ENCODE peak calls at places on chromosomes 16 and 17, in seven cellular contexts. O is NB4; B is activated B cell treated with CpG ODN at 0.5 μM for 24 hours; P is astrocyte of the spinal cord; K is GM23338; Q is fibroblast of pulmonary artery; R is CD8-positive, alpha-beta T cell. V is an unnamed sample.

GRCh38 chr17:10699861-10700260 is 2.5 kb downstream of the ADPRM start:
- DNase-seq in R (no peak), K (no peak), B (no peak), Q (peak; percentile 52), O (peak; percentile 69), P (no peak), V (no peak)

GRCh38 chr17:69030145-69030544 is 30.6 kb downstream of the ABCA9 start:
- DNase-seq in O (no peak), Q (peak; percentile 13), B (no peak), K (no peak), R (no peak), P (no peak), V (no peak)

GRCh38 chr17:53749178-53749577 is 73.5 kb upstream of the KIF2B start:
- DNase-seq in R (no peak), K (peak; percentile 44), O (peak; percentile 1), B (no peak), P (peak; percentile 82), Q (peak; percentile 3), V (no peak)

GRCh38 chr17:47810901-47811635 is 10.5 kb downstream of the OSBPL7 start:
- DNase-seq in Q (no peak), P (no peak), B (no peak), K (no peak), R (no peak), O (no peak), V (no peak)

GRCh38 chr17:77493238-77493812 is 352.6 kb downstream of the SEC14L1 start:
- DNase-seq in P (no peak), O (no peak), K (no peak), B (no peak), Q (no peak), R (peak; percentile 50), V (no peak)

GRCh38 chr17:29615048-29615385 is 7.7 kb downstream of the CORO6 start:
- DNase-seq in K (peak; percentile 32), O (peak; percentile 62), B (no peak), R (peak; percentile 83), P (no peak), Q (no peak), V (no peak)

GRCh38 chr16:80900593-80900954 is 96.2 kb upstream of the CDYL2 start:
- DNase-seq in R (no peak), O (no peak), B (no peak), K (no peak), P (no peak), Q (no peak), V (no peak)

GRCh38 chr17:41656249-41657023 is 32.1 kb upstream of the KRT17 start:
- DNase-seq in K (no peak), P (no peak), O (no peak), B (no peak), Q (no peak), R (no peak), V (no peak)

GRCh38 chr16:74735162-74735452 is 34.4 kb upstream of the MLKL start:
- DNase-seq in Q (no peak), K (no peak), B (no peak), R (no peak), P (no peak), O (no peak), V (no peak)

GRCh38 chr16:17026600-17027242 is 444.0 kb downstream of the XYLT1 start:
- DNase-seq in B (no peak), Q (no peak), O (no peak), R (peak; percentile 59), P (no peak), K (no peak), V (no peak)

GRCh38 chr16:89114159-89114981 is 20.7 kb downstream of the ACSF3 start:
- DNase-seq in P (peak; percentile 24), O (peak; percentile 27), K (peak; percentile 56), B (no peak), Q (peak; percentile 17), R (no peak), V (no peak)

GRCh38 chr17:13127921-13128582 is 110.2 kb upstream of the ELAC2 start:
- DNase-seq in P (no peak), B (no peak), K (no peak), Q (no peak), O (no peak), R (no peak), V (no peak)

DNA sequence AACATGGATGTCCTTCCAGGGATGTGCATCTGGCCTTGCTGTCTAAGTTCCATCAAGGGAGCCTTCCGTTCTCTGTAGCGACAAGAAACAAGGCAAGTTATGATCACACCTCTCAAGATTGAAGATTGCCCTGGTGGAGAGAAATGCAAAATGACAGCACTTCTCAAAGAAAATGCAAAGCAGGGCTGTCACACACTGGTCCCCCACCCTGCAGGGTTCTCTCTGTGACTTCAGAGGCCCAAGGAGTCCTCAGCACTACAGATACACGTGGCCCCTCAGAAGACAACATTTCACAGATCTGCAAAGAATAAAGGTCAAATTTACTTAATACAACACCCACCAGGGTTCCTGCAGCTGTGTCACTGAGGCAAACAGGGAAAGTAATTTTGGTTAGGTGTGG is 60.7 kb upstream of the TEX2 start:
- DNase-seq in K (no peak), B (no peak), R (no peak), P (no peak), Q (no peak), O (no peak), V (no peak)
- TF ChIP-seq CTCF in K (no peak), B (no peak), R (no peak), P (no peak), Q (no peak), O (no peak), V (no peak)

GRCh38 chr17:38907930-38908675 is 17.3 kb upstream of the LASP1NB start:
- DNase-seq in Q (no peak), R (no peak), P (no peak), B (no peak), K (no peak), O (no peak), V (no peak)
- TF ChIP-seq CTCF in Q (no peak), R (no peak), P (no peak), B (no peak), K (no peak), O (no peak), V (no peak)

GRCh38 chr17:45377401-45377800 is 55.3 kb downstream of the ARHGAP27 start:
- DNase-seq in P (no peak), R (no peak), Q (no peak), B (no peak), K (no peak), O (no peak), V (no peak)
- TF ChIP-seq CTCF in P (no peak), R (no peak), Q (no peak), B (no peak), K (no peak), O (no peak), V (no peak)

DNA sequence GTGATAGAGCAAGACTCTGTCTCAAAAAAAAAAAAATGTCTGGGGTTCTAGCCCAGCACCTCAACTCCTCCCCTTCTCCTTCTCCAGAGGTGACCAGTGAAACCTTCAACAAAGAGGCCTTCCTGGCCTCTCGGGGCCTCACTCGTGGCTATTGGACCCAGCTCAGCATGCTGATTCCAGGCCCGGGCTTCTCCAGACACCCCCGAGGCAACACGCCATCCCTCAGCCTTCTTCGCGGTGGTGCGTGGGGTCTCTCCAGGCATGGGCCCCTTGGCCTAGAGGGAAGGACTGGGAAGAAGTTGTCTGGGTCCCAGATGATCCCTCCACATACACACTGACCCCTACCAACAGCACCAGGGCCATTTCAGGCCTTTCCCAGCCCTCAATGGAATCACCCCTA is 3.5 kb upstream of the CXCL16 start:
- DNase-seq in Q (no peak), B (no peak), P (no peak), K (no peak), O (no peak), R (no peak), V (no peak)
- TF ChIP-seq CTCF in Q (no peak), B (no peak), P (no peak), K (no peak), O (no peak), R (no peak), V (no peak)

DNA sequence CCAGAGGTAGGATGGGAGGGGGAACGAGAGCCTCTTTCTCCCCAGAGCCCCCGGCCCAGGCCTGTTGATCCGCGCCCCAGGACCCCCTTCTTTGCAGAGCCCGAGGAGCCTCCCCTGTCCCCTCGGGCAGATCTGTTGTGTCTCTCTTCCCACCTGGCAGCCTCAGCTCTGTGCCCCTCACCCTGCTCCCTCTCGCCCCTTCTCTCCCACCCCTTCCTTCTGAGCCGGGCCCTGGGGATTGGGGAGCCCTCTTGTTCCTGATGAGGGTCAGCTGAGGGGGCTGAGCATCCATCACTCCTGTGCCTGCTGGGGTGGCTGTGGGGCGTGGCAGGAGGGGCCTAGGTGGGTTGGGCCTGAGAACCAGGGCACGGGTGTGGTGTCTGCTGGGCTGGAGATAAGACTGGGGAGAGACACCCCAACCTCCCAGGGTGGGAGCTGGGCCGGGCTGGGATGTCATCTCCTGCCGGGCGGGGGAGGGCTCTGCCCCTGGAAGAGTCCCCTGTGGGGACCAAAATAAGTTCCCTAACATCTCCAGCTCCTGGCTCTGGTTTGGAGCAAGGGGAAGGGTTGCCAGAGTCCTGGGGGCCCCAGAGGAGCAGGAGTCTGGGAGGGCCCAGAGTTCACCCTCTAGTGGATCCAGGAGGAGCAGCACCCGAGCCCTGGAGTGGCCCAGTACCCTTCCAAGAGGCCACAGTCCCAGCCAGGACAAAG is 65.4 kb downstream of the MRC2 start:
- DNase-seq in K (peak; percentile 89), R (no peak), P (no peak), O (peak; percentile 36), Q (peak; percentile 52), B (no peak), V (peak; percentile 52)
- TF ChIP-seq CTCF in K (peak; percentile 62), R (no peak), P (peak; percentile 66), O (peak; percentile 14), Q (peak; percentile 62), B (no peak), V (peak; percentile 43)

DNA sequence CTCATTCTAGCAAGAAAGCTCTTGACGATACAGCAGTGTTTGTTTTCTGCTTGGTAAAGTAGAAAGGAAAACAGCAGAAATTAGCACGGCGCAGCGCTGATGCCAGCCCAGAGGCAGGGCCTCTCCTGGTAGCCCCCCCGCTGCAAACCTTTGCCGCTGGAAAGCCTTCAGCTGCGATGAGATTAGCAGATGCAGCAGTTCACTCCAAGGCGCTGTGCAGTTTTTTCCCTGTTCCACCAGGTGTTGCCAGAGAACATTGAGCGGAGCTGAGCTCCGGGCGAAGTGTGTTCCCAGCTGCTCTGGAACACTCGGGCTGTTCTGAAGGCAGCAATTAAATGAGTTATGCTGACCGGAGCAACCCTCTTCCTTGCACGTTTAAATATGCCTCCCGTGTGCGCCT is 72.5 kb downstream of the RBFOX1 start:
- DNase-seq in R (no peak), B (no peak), P (no peak), O (no peak), Q (no peak), K (peak; percentile 45), V (peak; percentile 3)
- TF ChIP-seq CTCF in R (no peak), B (no peak), P (peak; percentile 29), O (no peak), Q (no peak), K (peak; percentile 52), V (no peak)

GRCh38 chr17:39264119-39264518 is 38.4 kb upstream of the STAC2 start:
- DNase-seq in O (no peak), R (no peak), B (no peak), P (no peak), K (no peak), Q (no peak), V (no peak)

GRCh38 chr17:39261286-39261685 is 35.5 kb upstream of the STAC2 start:
- DNase-seq in R (no peak), O (peak; percentile 53), B (no peak), K (peak; percentile 84), Q (no peak), P (no peak), V (peak; percentile 38)
- TF ChIP-seq CTCF in R (peak; percentile 27), O (peak; percentile 76), B (no peak), K (peak; percentile 87), Q (peak; percentile 24), P (peak; percentile 21), V (peak; percentile 36)

GRCh38 chr17:64240261-64240740 is 22.8 kb downstream of the TEX2 start:
- DNase-seq in R (no peak), P (no peak), K (peak; percentile 36), B (no peak), Q (peak; percentile 29), O (no peak), V (no peak)
- TF ChIP-seq CTCF in R (no peak), P (no peak), K (no peak), B (no peak), Q (no peak), O (no peak), V (no peak)

V was measured in endothelial cell.